ENCODE peak calls at places on chromosomes 12 and 14, in four cellular contexts. G, F, M and I are unnamed samples.

GRCh38 chr14:104801284-104802119 is 601 bp downstream of the ZBTB42 start:
- DNase-seq in F (no peak), M (no peak), G (no peak), I (no peak)

GRCh38 chr14:103103461-103104388 is 9.2 kb downstream of the EXOC3L4 start:
- DNase-seq in F (no peak), G (no peak), M (peak; percentile 87), I (no peak)

GRCh38 chr14:20332946-20333782 is at the start of gene CCNB1IP1:
- DNase-seq in M (peak; percentile 94), G (peak; percentile 70), F (peak; percentile 13), I (peak; percentile 87)

GRCh38 chr14:93285048-93285447 is 47.8 kb downstream of the BTBD7 start:
- DNase-seq in F (no peak), M (no peak), G (no peak), I (no peak)

GRCh38 chr12:38746744-38747143 is 158.6 kb downstream of the CPNE8 start:
- DNase-seq in M (no peak), F (no peak), G (no peak), I (no peak)

GRCh38 chr12:94982456-94982855 is 21.0 kb downstream of the NDUFA12 start:
- DNase-seq in F (no peak), G (no peak), M (no peak), I (no peak)

GRCh38 chr12:57031789-57032188 is 15.5 kb upstream of the TAC3 start:
- DNase-seq in M (no peak), F (no peak), G (no peak), I (no peak)

GRCh38 chr14:25121342-25122129 is 71.6 kb upstream of the STXBP6 start:
- DNase-seq in G (peak; percentile 5), M (peak; percentile 34), F (no peak), I (no peak)

GRCh38 chr14:22039938-22040780 is 366.5 kb upstream of the OR4E1 start:
- DNase-seq in F (no peak), M (peak; percentile 26), G (no peak), I (no peak)

GRCh38 chr12:65881965-65882413 is 57.7 kb downstream of the HMGA2 start:
- DNase-seq in M (no peak), G (no peak), F (no peak), I (no peak)

GRCh38 chr12:50246873-50247612 is 36.3 kb downstream of the LIMA1 start:
- DNase-seq in F (no peak), M (peak; percentile 59), G (peak; percentile 75), I (peak; percentile 62)

GRCh38 chr12:93019911-93020224 is 90.8 kb upstream of the EEA1 start:
- DNase-seq in F (no peak), M (no peak), G (no peak), I (no peak)

GRCh38 chr14:75044322-75044721 is 6.9 kb downstream of the MLH3 start:
- DNase-seq in M (no peak), G (no peak), F (no peak), I (no peak)

GRCh38 chr12:113200016-113200797 is 14.7 kb downstream of the RITA1 start:
- DNase-seq in G (no peak), M (no peak), F (no peak), I (no peak)

GRCh38 chr12:127893875-127894635 is 372.9 kb upstream of the TMEM132C start:
- DNase-seq in G (no peak), M (no peak), F (peak; percentile 10), I (no peak)

GRCh38 chr12:95959107-95959506 is 16.0 kb downstream of the AMDHD1 start:
- DNase-seq in M (peak; percentile 59), F (no peak), G (no peak), I (no peak)

GRCh38 chr12:7116196-7116595 is 7.2 kb upstream of the C1RL start:
- DNase-seq in F (no peak), G (no peak), M (no peak), I (no peak)

GRCh38 chr12:64892561-64892960 is 68.1 kb downstream of the TBC1D30 start:
- DNase-seq in F (no peak), G (no peak), M (no peak), I (no peak)

DNA sequence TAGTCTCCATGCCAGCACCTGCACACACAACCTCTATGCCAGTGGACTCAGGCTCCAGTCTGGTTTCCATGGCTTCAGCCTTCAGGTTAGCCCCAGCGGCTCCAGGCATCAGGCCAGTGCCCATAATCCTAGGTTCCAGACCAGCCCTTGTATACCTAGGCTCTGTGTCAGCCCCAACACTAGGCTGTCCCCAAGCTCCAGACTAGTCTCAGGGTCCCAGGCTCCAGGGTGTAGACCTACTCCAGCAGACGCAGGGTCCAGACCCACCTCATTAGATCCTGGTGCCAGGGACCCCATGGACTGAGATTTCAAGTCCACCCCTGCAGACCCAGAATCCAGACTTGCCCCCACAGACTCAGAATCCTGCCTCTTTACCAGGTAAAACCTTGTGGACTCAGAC is 275.9 kb downstream of the SLC16A7 start:
- DNase-seq in M (no peak), F (no peak), G (no peak), I (no peak)
- TF ChIP-seq HDAC6 in M (no peak), F (no peak), G (no peak), I (no peak)

GRCh38 chr14:51554339-51554920 is 97.3 kb upstream of the FRMD6 start:
- DNase-seq in M (no peak), F (no peak), G (no peak), I (no peak)
- TF ChIP-seq HDAC6 in M (no peak), F (no peak), G (no peak), I (no peak)

DNA sequence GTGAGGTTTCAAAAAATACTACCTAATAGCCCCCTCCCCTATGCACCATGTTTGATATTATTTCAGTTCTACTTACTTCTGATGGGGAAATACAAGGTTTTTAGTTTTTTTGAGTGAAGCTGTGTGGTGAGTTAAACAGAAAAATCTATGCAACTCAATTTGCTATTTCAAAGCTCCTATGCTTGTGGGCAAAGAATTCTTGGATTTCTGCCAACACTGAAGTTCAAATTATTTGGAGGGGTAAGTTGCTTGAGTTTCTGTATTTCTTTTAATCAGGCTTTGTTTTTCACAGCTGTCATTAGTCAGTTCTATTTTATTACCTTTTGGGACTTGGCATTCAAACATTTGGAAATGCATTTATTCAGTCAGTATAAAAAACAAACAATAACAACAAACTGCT is 407.5 kb upstream of the MGAT4C start:
- DNase-seq in M (no peak), F (no peak), G (peak; percentile 6), I (no peak)
- TF ChIP-seq HDAC6 in M (no peak), F (no peak), G (no peak), I (no peak)

GRCh38 chr12:107400686-107401447 is 284.7 kb upstream of the PWP1 start:
- DNase-seq in G (no peak), F (no peak), M (no peak), I (no peak)
- TF ChIP-seq HDAC6 in G (no peak), F (no peak), M (no peak), I (no peak)

GRCh38 chr12:121089031-121089812 is 43.5 kb upstream of the P2RX7 start:
- DNase-seq in F (no peak), M (peak; percentile 53), G (peak; percentile 23), I (no peak)
- TF ChIP-seq HDAC6 in F (no peak), M (no peak), G (no peak), I (no peak)

GRCh38 chr12:116465407-116465806 is 93.8 kb upstream of the MAP1LC3B2 start:
- DNase-seq in M (no peak), F (no peak), G (no peak), I (no peak)

GRCh38 chr12:116469344-116469743 is 89.8 kb upstream of the MAP1LC3B2 start:
- DNase-seq in G (no peak), M (no peak), F (no peak), I (no peak)

GRCh38 chr12:116463366-116463765 is 95.8 kb upstream of the MAP1LC3B2 start:
- DNase-seq in F (no peak), G (no peak), M (no peak), I (no peak)

GRCh38 chr12:116466536-116466935 is 92.6 kb upstream of the MAP1LC3B2 start:
- DNase-seq in F (no peak), M (no peak), G (no peak), I (no peak)

DNA sequence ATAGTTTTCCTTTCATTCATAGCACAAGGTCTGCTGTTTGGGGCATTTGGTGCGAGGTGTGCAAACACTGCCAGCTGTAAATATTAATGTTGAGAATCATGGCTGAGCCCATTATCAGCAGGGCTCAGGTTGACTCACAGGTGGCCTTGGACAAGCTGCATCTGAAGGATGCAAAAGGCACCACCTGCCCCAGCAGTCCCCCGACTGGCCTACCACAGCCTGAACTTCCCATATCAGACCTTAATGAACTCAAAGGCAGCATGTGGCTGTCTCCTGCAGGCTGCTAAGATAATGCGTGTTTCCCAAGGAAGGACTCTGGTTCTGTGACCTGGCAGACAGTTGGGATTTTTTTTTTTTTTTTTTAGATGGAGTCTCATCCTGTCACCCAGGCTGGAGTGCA is 93.3 kb upstream of the MAP1LC3B2 start:
- DNase-seq in F (no peak), M (no peak), G (no peak), I (no peak)
- TF ChIP-seq HDAC6 in F (no peak), M (no peak), G (no peak), I (no peak)